ENCODE peak calls at places on chromosome 10, in ten cellular contexts. D is ureter; O is skeletal muscle cell; C is mucosa of descending colon; S is natural killer cell treated with Interleukin-12 subunit alpha and Interleukin-12 subunit beta and Interleukin-15 and Interleukin-18, amount 100 ng/mL, for 72 hours; I is GDM1; U is ELR; Q is left cardiac atrium; Z is cerebellar cortex; P is AG04449. F is an unnamed sample.

GRCh38 chr10:55287346-55287745 is 486.3 kb upstream of the PCDH15 start:
- DNase-seq in C (no peak), S (no peak), P (no peak), Z (no peak), D (no peak), U (no peak), I (no peak), O (no peak), Q (no peak), F (peak)

GRCh38 chr10:21336476-21337170 is 188.9 kb downstream of the SKIDA1 start:
- DNase-seq in U (peak), Z (peak), C (no peak), P (peak), O (peak), I (no peak), Q (peak), S (no peak), D (peak), F (peak)

GRCh38 chr10:101780818-101781654 is 2.2 kb downstream of the NPM3 start:
- DNase-seq in C (peak), U (peak), Z (peak), P (no peak), I (peak), O (no peak), D (peak), Q (peak), S (peak), F (peak)

GRCh38 chr10:23534328-23534727 is 95.5 kb downstream of the OTUD1 start:
- DNase-seq in S (no peak), D (no peak), O (no peak), C (no peak), Z (no peak), Q (no peak), I (no peak), P (no peak), U (no peak), F (no peak)

GRCh38 chr10:24466616-24466949 is 257.1 kb downstream of the ARHGAP21 start:
- DNase-seq in P (no peak), O (no peak), Q (no peak), S (no peak), Z (no peak), I (no peak), U (no peak), C (no peak), D (no peak), F (no peak)

GRCh38 chr10:62732841-62733653 is 71.5 kb upstream of the ADO start:
- DNase-seq in C (peak), Z (no peak), S (peak), D (no peak), I (no peak), U (peak), Q (no peak), O (peak), P (no peak), F (no peak)

GRCh38 chr10:72935358-72935757 is 19.2 kb downstream of the PLA2G12B start:
- DNase-seq in S (no peak), I (no peak), U (peak), Z (no peak), O (peak), P (no peak), C (no peak), Q (no peak), D (no peak), F (peak)

GRCh38 chr10:12251581-12251980 is 55.6 kb downstream of the CDC123 start:
- DNase-seq in D (no peak), S (no peak), O (no peak), P (no peak), Q (no peak), U (no peak), Z (no peak), C (no peak), I (no peak), F (no peak)

GRCh38 chr10:32979041-32979440 is 21.0 kb upstream of the ITGB1 start:
- DNase-seq in O (no peak), C (no peak), I (no peak), U (no peak), Q (no peak), P (no peak), D (no peak), S (no peak), Z (no peak), F (no peak)

GRCh38 chr10:58299580-58299979 is 30.6 kb downstream of the CISD1 start:
- DNase-seq in I (peak), O (no peak), D (no peak), P (no peak), U (peak), C (peak), Z (peak), S (peak), Q (peak), F (peak)

GRCh38 chr10:621981-622740 is 67.3 kb downstream of the DIP2C start:
- DNase-seq in C (no peak), Z (no peak), S (no peak), O (no peak), P (no peak), Q (no peak), D (no peak), U (no peak), I (no peak), F (no peak)

GRCh38 chr10:27568196-27569175 is 64.4 kb downstream of the RAB18 start:
- DNase-seq in Z (no peak), I (no peak), C (no peak), S (no peak), D (no peak), O (peak), P (no peak), U (no peak), Q (no peak), F (no peak)

GRCh38 chr10:10892290-10892875 is 125.3 kb upstream of the CELF2 start:
- DNase-seq in U (no peak), Q (no peak), C (no peak), S (no peak), P (no peak), D (no peak), Z (no peak), O (no peak), I (no peak), F (no peak)

GRCh38 chr10:100766693-100767427 is 21.5 kb downstream of the PAX2 start:
- DNase-seq in I (no peak), S (no peak), C (no peak), P (no peak), D (no peak), O (no peak), Z (no peak), Q (no peak), U (no peak), F (no peak)

GRCh38 chr10:112832361-112832878 is 117.6 kb upstream of the TCF7L2 start:
- DNase-seq in C (no peak), S (no peak), P (no peak), D (no peak), O (no peak), I (no peak), Z (no peak), U (peak), Q (no peak), F (no peak)

GRCh38 chr10:31770307-31770902 is 158.2 kb downstream of the ARHGAP12 start:
- DNase-seq in I (peak), U (peak), Q (peak), D (no peak), S (no peak), C (peak), O (no peak), Z (peak), P (no peak), F (peak)

GRCh38 chr10:115355162-115355760 is 262.1 kb downstream of the ATRNL1 start:
- DNase-seq in D (peak), I (peak), P (peak), O (peak), Q (no peak), C (peak), S (no peak), Z (peak), U (peak), F (peak)

GRCh38 chr10:114413398-114413797 is 9.1 kb upstream of the AFAP1L2 start:
- DNase-seq in Q (peak), I (no peak), U (peak), S (no peak), O (no peak), P (no peak), D (peak), Z (no peak), C (no peak), F (no peak)

GRCh38 chr10:48444266-48444665 is 137.8 kb downstream of the MAPK8 start:
- DNase-seq in P (no peak), I (peak), U (peak), Z (peak), C (no peak), D (no peak), Q (no peak), O (no peak), S (no peak), F (peak)

GRCh38 chr10:117131390-117132327 is 6.4 kb downstream of the VAX1 start:
- DNase-seq in P (no peak), D (no peak), I (no peak), C (no peak), S (no peak), U (no peak), O (no peak), Q (no peak), Z (no peak), F (no peak)

GRCh38 chr10:42753507-42754154 is 29.0 kb upstream of the BMS1 start:
- DNase-seq in D (no peak), S (no peak), P (no peak), Q (peak), C (no peak), I (no peak), U (peak), O (no peak), Z (peak), F (peak)

GRCh38 chr10:122279725-122280141 is 8.6 kb downstream of the BTBD16 start:
- DNase-seq in I (no peak), U (peak), S (no peak), O (no peak), D (peak), Q (no peak), Z (peak), P (no peak), C (peak), F (peak)

GRCh38 chr10:78774614-78774998 is 294.2 kb upstream of the ZMIZ1 start:
- DNase-seq in Z (no peak), O (no peak), U (no peak), S (no peak), I (no peak), P (no peak), Q (peak), C (no peak), D (no peak), F (no peak)

GRCh38 chr10:126459032-126459831 is 71.0 kb upstream of the ADAM12 start:
- DNase-seq in Z (no peak), P (peak), U (peak), O (peak), C (no peak), I (no peak), D (no peak), Q (no peak), S (no peak), F (no peak)

GRCh38 chr10:70920519-70920918 is 32.2 kb upstream of the PCBD1 start:
- DNase-seq in P (no peak), Q (no peak), Z (no peak), I (no peak), C (peak), O (no peak), S (no peak), D (peak), U (no peak), F (no peak)

GRCh38 chr10:49398986-49399385 is 3.1 kb upstream of the DRGX start:
- DNase-seq in D (no peak), C (no peak), Q (no peak), U (no peak), P (no peak), I (no peak), O (no peak), Z (no peak), S (no peak), F (no peak)

GRCh38 chr10:121596668-121597503 is 1.4 kb downstream of the FGFR2 start:
- DNase-seq in I (no peak), U (no peak), D (peak), P (no peak), C (peak), S (no peak), Z (no peak), O (no peak), Q (peak), F (peak)

GRCh38 chr10:110207805-110208613 is 604 bp downstream of the MXI1 start:
- DNase-seq in D (no peak), P (no peak), Q (no peak), I (no peak), C (peak), S (no peak), Z (peak), O (no peak), U (peak), F (peak)

GRCh38 chr10:85602713-85603112 is 763.9 kb downstream of the GRID1 start:
- DNase-seq in Z (no peak), O (no peak), C (no peak), U (no peak), D (no peak), I (no peak), Q (no peak), P (no peak), S (no peak), F (no peak)

GRCh38 chr10:71383972-71384687 is 12.6 kb upstream of the CDH23 start:
- DNase-seq in P (no peak), Z (peak), D (peak), Q (peak), U (peak), O (no peak), I (peak), C (peak), S (peak), F (peak)

F was measured in SJCRH30.